ENCODE peak calls at places on chromosomes 2 and 18, in nine cellular contexts. One of them, this sample, is unnamed.

GRCh38 chr18:49238433-49239042 is 221.9 kb downstream of the DYM start:
- DNase-seq in activated naive CD4-positive, alpha-beta T cell treated with anti-CD3 and anti-CD28 coated beads, Interleukin-2, amount 50 U/mL, for 16 hours: no peak
- DNase-seq in mesenchymal stem cell: peak
- DNase-seq in iris pigment epithelial cell: peak
- DNase-seq in left colon: no peak
- DNase-seq in left cardiac atrium: no peak
- DNase-seq in central memory CD4-positive, alpha-beta T cell: no peak
- DNase-seq in tibial artery: no peak
- DNase-seq in right cardiac atrium: no peak
- DNase-seq in this sample: no peak

GRCh38 chr2:235659767-235660322 is 166.0 kb downstream of the AGAP1 start:
- DNase-seq in activated naive CD4-positive, alpha-beta T cell treated with anti-CD3 and anti-CD28 coated beads, Interleukin-2, amount 50 U/mL, for 16 hours: no peak
- DNase-seq in mesenchymal stem cell: peak
- DNase-seq in iris pigment epithelial cell: peak
- DNase-seq in left colon: no peak
- DNase-seq in left cardiac atrium: no peak
- DNase-seq in central memory CD4-positive, alpha-beta T cell: no peak
- DNase-seq in tibial artery: peak
- DNase-seq in right cardiac atrium: no peak
- DNase-seq in this sample: no peak

GRCh38 chr2:159982270-159982669 is 80.1 kb downstream of the PLA2R1 start:
- DNase-seq in activated naive CD4-positive, alpha-beta T cell treated with anti-CD3 and anti-CD28 coated beads, Interleukin-2, amount 50 U/mL, for 16 hours: no peak
- DNase-seq in mesenchymal stem cell: peak
- DNase-seq in iris pigment epithelial cell: peak
- DNase-seq in left colon: no peak
- DNase-seq in left cardiac atrium: peak
- DNase-seq in central memory CD4-positive, alpha-beta T cell: no peak
- DNase-seq in tibial artery: peak
- DNase-seq in right cardiac atrium: no peak
- DNase-seq in this sample: no peak

GRCh38 chr2:188046437-188046836 is 245.2 kb upstream of the GULP1 start:
- DNase-seq in activated naive CD4-positive, alpha-beta T cell treated with anti-CD3 and anti-CD28 coated beads, Interleukin-2, amount 50 U/mL, for 16 hours: no peak
- DNase-seq in mesenchymal stem cell: peak
- DNase-seq in iris pigment epithelial cell: peak
- DNase-seq in left colon: no peak
- DNase-seq in left cardiac atrium: no peak
- DNase-seq in central memory CD4-positive, alpha-beta T cell: no peak
- DNase-seq in tibial artery: no peak
- DNase-seq in right cardiac atrium: no peak
- DNase-seq in this sample: no peak

GRCh38 chr2:28364611-28365010 is 28.0 kb upstream of the FOSL2 start:
- DNase-seq in activated naive CD4-positive, alpha-beta T cell treated with anti-CD3 and anti-CD28 coated beads, Interleukin-2, amount 50 U/mL, for 16 hours: no peak
- DNase-seq in mesenchymal stem cell: no peak
- DNase-seq in iris pigment epithelial cell: no peak
- DNase-seq in left colon: no peak
- DNase-seq in left cardiac atrium: no peak
- DNase-seq in central memory CD4-positive, alpha-beta T cell: no peak
- DNase-seq in tibial artery: no peak
- DNase-seq in right cardiac atrium: no peak
- DNase-seq in this sample: no peak

GRCh38 chr2:237875234-237876055 is 16.0 kb downstream of the RAMP1 start:
- DNase-seq in activated naive CD4-positive, alpha-beta T cell treated with anti-CD3 and anti-CD28 coated beads, Interleukin-2, amount 50 U/mL, for 16 hours: no peak
- DNase-seq in mesenchymal stem cell: no peak
- DNase-seq in iris pigment epithelial cell: no peak
- DNase-seq in left colon: no peak
- DNase-seq in left cardiac atrium: no peak
- DNase-seq in central memory CD4-positive, alpha-beta T cell: no peak
- DNase-seq in tibial artery: peak
- DNase-seq in right cardiac atrium: no peak
- DNase-seq in this sample: no peak

GRCh38 chr2:131121464-131121863 is 16.3 kb downstream of the PLEKHB2 start:
- DNase-seq in activated naive CD4-positive, alpha-beta T cell treated with anti-CD3 and anti-CD28 coated beads, Interleukin-2, amount 50 U/mL, for 16 hours: no peak
- DNase-seq in mesenchymal stem cell: peak
- DNase-seq in iris pigment epithelial cell: peak
- DNase-seq in left colon: no peak
- DNase-seq in left cardiac atrium: no peak
- DNase-seq in central memory CD4-positive, alpha-beta T cell: no peak
- DNase-seq in tibial artery: no peak
- DNase-seq in right cardiac atrium: no peak
- DNase-seq in this sample: no peak

GRCh38 chr2:182503886-182504285 is 77.0 kb upstream of the PDE1A start:
- DNase-seq in activated naive CD4-positive, alpha-beta T cell treated with anti-CD3 and anti-CD28 coated beads, Interleukin-2, amount 50 U/mL, for 16 hours: no peak
- DNase-seq in mesenchymal stem cell: peak
- DNase-seq in iris pigment epithelial cell: peak
- DNase-seq in left colon: no peak
- DNase-seq in left cardiac atrium: no peak
- DNase-seq in central memory CD4-positive, alpha-beta T cell: no peak
- DNase-seq in tibial artery: no peak
- DNase-seq in right cardiac atrium: no peak
- DNase-seq in this sample: no peak

GRCh38 chr2:47194410-47194809 is 39.3 kb upstream of the STPG4 start:
- DNase-seq in activated naive CD4-positive, alpha-beta T cell treated with anti-CD3 and anti-CD28 coated beads, Interleukin-2, amount 50 U/mL, for 16 hours: no peak
- DNase-seq in mesenchymal stem cell: no peak
- DNase-seq in iris pigment epithelial cell: no peak
- DNase-seq in left colon: no peak
- DNase-seq in left cardiac atrium: no peak
- DNase-seq in central memory CD4-positive, alpha-beta T cell: no peak
- DNase-seq in tibial artery: no peak
- DNase-seq in right cardiac atrium: no peak
- DNase-seq in this sample: no peak

GRCh38 chr2:33577660-33578059 is 21.4 kb downstream of the FAM98A start:
- DNase-seq in activated naive CD4-positive, alpha-beta T cell treated with anti-CD3 and anti-CD28 coated beads, Interleukin-2, amount 50 U/mL, for 16 hours: no peak
- DNase-seq in mesenchymal stem cell: peak
- DNase-seq in iris pigment epithelial cell: peak
- DNase-seq in left colon: no peak
- DNase-seq in left cardiac atrium: no peak
- DNase-seq in central memory CD4-positive, alpha-beta T cell: no peak
- DNase-seq in tibial artery: no peak
- DNase-seq in right cardiac atrium: no peak
- DNase-seq in this sample: no peak

GRCh38 chr2:204900910-204901309 is 355.6 kb downstream of the PARD3B start:
- DNase-seq in activated naive CD4-positive, alpha-beta T cell treated with anti-CD3 and anti-CD28 coated beads, Interleukin-2, amount 50 U/mL, for 16 hours: no peak
- DNase-seq in mesenchymal stem cell: no peak
- DNase-seq in iris pigment epithelial cell: peak
- DNase-seq in left colon: no peak
- DNase-seq in left cardiac atrium: peak
- DNase-seq in central memory CD4-positive, alpha-beta T cell: no peak
- DNase-seq in tibial artery: no peak
- DNase-seq in right cardiac atrium: peak
- DNase-seq in this sample: no peak

GRCh38 chr2:141041281-141041680 is 1089.5 kb downstream of the LRP1B start:
- DNase-seq in activated naive CD4-positive, alpha-beta T cell treated with anti-CD3 and anti-CD28 coated beads, Interleukin-2, amount 50 U/mL, for 16 hours: no peak
- DNase-seq in mesenchymal stem cell: no peak
- DNase-seq in iris pigment epithelial cell: peak
- DNase-seq in left colon: no peak
- DNase-seq in left cardiac atrium: no peak
- DNase-seq in central memory CD4-positive, alpha-beta T cell: no peak
- DNase-seq in tibial artery: no peak
- DNase-seq in right cardiac atrium: no peak
- DNase-seq in this sample: no peak

GRCh38 chr2:42136832-42137821 is 32.0 kb upstream of the EML4 start:
- DNase-seq in activated naive CD4-positive, alpha-beta T cell treated with anti-CD3 and anti-CD28 coated beads, Interleukin-2, amount 50 U/mL, for 16 hours: no peak
- DNase-seq in mesenchymal stem cell: peak
- DNase-seq in iris pigment epithelial cell: no peak
- DNase-seq in left colon: no peak
- DNase-seq in left cardiac atrium: no peak
- DNase-seq in central memory CD4-positive, alpha-beta T cell: no peak
- DNase-seq in tibial artery: no peak
- DNase-seq in right cardiac atrium: no peak
- DNase-seq in this sample: no peak

GRCh38 chr18:63067939-63068338 is 251.6 kb downstream of the BCL2 start:
- DNase-seq in activated naive CD4-positive, alpha-beta T cell treated with anti-CD3 and anti-CD28 coated beads, Interleukin-2, amount 50 U/mL, for 16 hours: no peak
- DNase-seq in mesenchymal stem cell: no peak
- DNase-seq in iris pigment epithelial cell: peak
- DNase-seq in left colon: no peak
- DNase-seq in left cardiac atrium: no peak
- DNase-seq in central memory CD4-positive, alpha-beta T cell: no peak
- DNase-seq in tibial artery: no peak
- DNase-seq in right cardiac atrium: no peak
- DNase-seq in this sample: no peak

GRCh38 chr2:206614825-206615224 is 27.5 kb upstream of the FAM237A start:
- DNase-seq in activated naive CD4-positive, alpha-beta T cell treated with anti-CD3 and anti-CD28 coated beads, Interleukin-2, amount 50 U/mL, for 16 hours: no peak
- DNase-seq in mesenchymal stem cell: peak
- DNase-seq in iris pigment epithelial cell: peak
- DNase-seq in left colon: no peak
- DNase-seq in left cardiac atrium: no peak
- DNase-seq in central memory CD4-positive, alpha-beta T cell: no peak
- DNase-seq in tibial artery: no peak
- DNase-seq in right cardiac atrium: no peak
- DNase-seq in this sample: no peak

GRCh38 chr2:44100351-44100750 is 68.3 kb upstream of the PPM1B start:
- DNase-seq in activated naive CD4-positive, alpha-beta T cell treated with anti-CD3 and anti-CD28 coated beads, Interleukin-2, amount 50 U/mL, for 16 hours: no peak
- DNase-seq in mesenchymal stem cell: peak
- DNase-seq in iris pigment epithelial cell: peak
- DNase-seq in left colon: peak
- DNase-seq in left cardiac atrium: peak
- DNase-seq in central memory CD4-positive, alpha-beta T cell: no peak
- DNase-seq in tibial artery: peak
- DNase-seq in right cardiac atrium: peak
- DNase-seq in this sample: no peak

GRCh38 chr2:10557506-10558265 is 109.6 kb upstream of the ODC1 start:
- DNase-seq in activated naive CD4-positive, alpha-beta T cell treated with anti-CD3 and anti-CD28 coated beads, Interleukin-2, amount 50 U/mL, for 16 hours: no peak
- DNase-seq in mesenchymal stem cell: no peak
- DNase-seq in iris pigment epithelial cell: no peak
- DNase-seq in left colon: no peak
- DNase-seq in left cardiac atrium: no peak
- DNase-seq in central memory CD4-positive, alpha-beta T cell: no peak
- DNase-seq in tibial artery: no peak
- DNase-seq in right cardiac atrium: no peak
- DNase-seq in this sample: no peak

GRCh38 chr18:47118986-47119385 is 31.3 kb downstream of the HDHD2 start:
- DNase-seq in activated naive CD4-positive, alpha-beta T cell treated with anti-CD3 and anti-CD28 coated beads, Interleukin-2, amount 50 U/mL, for 16 hours: no peak
- DNase-seq in mesenchymal stem cell: no peak
- DNase-seq in iris pigment epithelial cell: peak
- DNase-seq in left colon: no peak
- DNase-seq in left cardiac atrium: no peak
- DNase-seq in central memory CD4-positive, alpha-beta T cell: no peak
- DNase-seq in tibial artery: no peak
- DNase-seq in right cardiac atrium: no peak
- DNase-seq in this sample: no peak

This sample was measured in GM10248.